ENCODE peak calls at places on chromosomes 13 and 19, in four cellular contexts. One of them, this sample, is unnamed.

GRCh38 chr13:108315273-108315672 is 45.8 kb downstream of the TNFSF13B start:
- DNase-seq in KBM-7: no peak
- DNase-seq in activated T-helper 2 cell treated with anti-CD3 and anti-CD28 coated beads, Interferon-gamma antibody, Interleukin-2, Interleukin-4, amounts not matched to agents 10 μg/mL and 5 μg/mL and 100 μg/mL, durations not matched to agents 14 hours and 24 hours and 36 hours: no peak
- DNase-seq in hepatic stellate cell: no peak
- DNase-seq in this sample: no peak

GRCh38 chr19:42421591-42422031 is 5.6 kb downstream of the LIPE start:
- DNase-seq in activated T-helper 2 cell treated with anti-CD3 and anti-CD28 coated beads, Interferon-gamma antibody, Interleukin-2, Interleukin-4, amounts not matched to agents 10 μg/mL and 5 μg/mL and 100 μg/mL, durations not matched to agents 14 hours and 24 hours and 36 hours: no peak
- DNase-seq in hepatic stellate cell: no peak
- DNase-seq in KBM-7: no peak
- DNase-seq in this sample: no peak

GRCh38 chr19:16373989-16374388 is 49.4 kb downstream of the KLF2 start:
- DNase-seq in KBM-7: no peak
- DNase-seq in hepatic stellate cell: no peak
- DNase-seq in activated T-helper 2 cell treated with anti-CD3 and anti-CD28 coated beads, Interferon-gamma antibody, Interleukin-2, Interleukin-4, amounts not matched to agents 10 μg/mL and 5 μg/mL and 100 μg/mL, durations not matched to agents 14 hours and 24 hours and 36 hours: no peak
- DNase-seq in this sample: no peak

GRCh38 chr19:17333611-17334413 is 843 bp downstream of the ANO8 start:
- DNase-seq in hepatic stellate cell: peak
- DNase-seq in KBM-7: peak
- DNase-seq in activated T-helper 2 cell treated with anti-CD3 and anti-CD28 coated beads, Interferon-gamma antibody, Interleukin-2, Interleukin-4, amounts not matched to agents 10 μg/mL and 5 μg/mL and 100 μg/mL, durations not matched to agents 14 hours and 24 hours and 36 hours: peak
- DNase-seq in this sample: peak

GRCh38 chr13:76879211-76879875 is 6.9 kb downstream of the KCTD12 start:
- DNase-seq in activated T-helper 2 cell treated with anti-CD3 and anti-CD28 coated beads, Interferon-gamma antibody, Interleukin-2, Interleukin-4, amounts not matched to agents 10 μg/mL and 5 μg/mL and 100 μg/mL, durations not matched to agents 14 hours and 24 hours and 36 hours: peak
- DNase-seq in KBM-7: peak
- DNase-seq in hepatic stellate cell: peak
- DNase-seq in this sample: peak

GRCh38 chr19:9070066-9070465 is 16.8 kb upstream of the OR1M1 start:
- DNase-seq in activated T-helper 2 cell treated with anti-CD3 and anti-CD28 coated beads, Interferon-gamma antibody, Interleukin-2, Interleukin-4, amounts not matched to agents 10 μg/mL and 5 μg/mL and 100 μg/mL, durations not matched to agents 14 hours and 24 hours and 36 hours: no peak
- DNase-seq in KBM-7: no peak
- DNase-seq in hepatic stellate cell: no peak
- DNase-seq in this sample: no peak

GRCh38 chr13:21674271-21675009 is 3.6 kb downstream of the FGF9 start:
- DNase-seq in hepatic stellate cell: no peak
- DNase-seq in activated T-helper 2 cell treated with anti-CD3 and anti-CD28 coated beads, Interferon-gamma antibody, Interleukin-2, Interleukin-4, amounts not matched to agents 10 μg/mL and 5 μg/mL and 100 μg/mL, durations not matched to agents 14 hours and 24 hours and 36 hours: no peak
- DNase-seq in KBM-7: peak
- DNase-seq in this sample: no peak

GRCh38 chr19:1154731-1155351 is 19.2 kb downstream of the SBNO2 start:
- DNase-seq in KBM-7: peak
- DNase-seq in hepatic stellate cell: peak
- DNase-seq in activated T-helper 2 cell treated with anti-CD3 and anti-CD28 coated beads, Interferon-gamma antibody, Interleukin-2, Interleukin-4, amounts not matched to agents 10 μg/mL and 5 μg/mL and 100 μg/mL, durations not matched to agents 14 hours and 24 hours and 36 hours: no peak
- DNase-seq in this sample: no peak

GRCh38 chr13:21703846-21704245 is 33.0 kb downstream of the FGF9 start:
- DNase-seq in KBM-7: no peak
- DNase-seq in hepatic stellate cell: no peak
- DNase-seq in activated T-helper 2 cell treated with anti-CD3 and anti-CD28 coated beads, Interferon-gamma antibody, Interleukin-2, Interleukin-4, amounts not matched to agents 10 μg/mL and 5 μg/mL and 100 μg/mL, durations not matched to agents 14 hours and 24 hours and 36 hours: no peak
- DNase-seq in this sample: no peak

GRCh38 chr19:19402656-19403372 is 2.7 kb upstream of the GATAD2A start:
- DNase-seq in activated T-helper 2 cell treated with anti-CD3 and anti-CD28 coated beads, Interferon-gamma antibody, Interleukin-2, Interleukin-4, amounts not matched to agents 10 μg/mL and 5 μg/mL and 100 μg/mL, durations not matched to agents 14 hours and 24 hours and 36 hours: no peak
- DNase-seq in KBM-7: no peak
- DNase-seq in hepatic stellate cell: no peak
- DNase-seq in this sample: no peak

GRCh38 chr19:11195169-11195568 is 2.2 kb downstream of the KANK2 start:
- DNase-seq in hepatic stellate cell: peak
- DNase-seq in activated T-helper 2 cell treated with anti-CD3 and anti-CD28 coated beads, Interferon-gamma antibody, Interleukin-2, Interleukin-4, amounts not matched to agents 10 μg/mL and 5 μg/mL and 100 μg/mL, durations not matched to agents 14 hours and 24 hours and 36 hours: no peak
- DNase-seq in KBM-7: no peak
- DNase-seq in this sample: no peak

GRCh38 chr19:14337510-14337909 is 43.7 kb upstream of the ADGRE5 start:
- DNase-seq in activated T-helper 2 cell treated with anti-CD3 and anti-CD28 coated beads, Interferon-gamma antibody, Interleukin-2, Interleukin-4, amounts not matched to agents 10 μg/mL and 5 μg/mL and 100 μg/mL, durations not matched to agents 14 hours and 24 hours and 36 hours: peak
- DNase-seq in hepatic stellate cell: no peak
- DNase-seq in KBM-7: peak
- DNase-seq in this sample: no peak

GRCh38 chr19:13027557-13027956 is 32.3 kb downstream of the NFIX start:
- DNase-seq in hepatic stellate cell: no peak
- DNase-seq in KBM-7: no peak
- DNase-seq in activated T-helper 2 cell treated with anti-CD3 and anti-CD28 coated beads, Interferon-gamma antibody, Interleukin-2, Interleukin-4, amounts not matched to agents 10 μg/mL and 5 μg/mL and 100 μg/mL, durations not matched to agents 14 hours and 24 hours and 36 hours: no peak
- DNase-seq in this sample: no peak

GRCh38 chr13:39970177-39970846 is 314.9 kb downstream of the COG6 start:
- DNase-seq in activated T-helper 2 cell treated with anti-CD3 and anti-CD28 coated beads, Interferon-gamma antibody, Interleukin-2, Interleukin-4, amounts not matched to agents 10 μg/mL and 5 μg/mL and 100 μg/mL, durations not matched to agents 14 hours and 24 hours and 36 hours: no peak
- DNase-seq in KBM-7: no peak
- DNase-seq in hepatic stellate cell: no peak
- DNase-seq in this sample: no peak

GRCh38 chr13:48236528-48237353 is 3.7 kb downstream of the ITM2B start:
- DNase-seq in KBM-7: no peak
- DNase-seq in activated T-helper 2 cell treated with anti-CD3 and anti-CD28 coated beads, Interferon-gamma antibody, Interleukin-2, Interleukin-4, amounts not matched to agents 10 μg/mL and 5 μg/mL and 100 μg/mL, durations not matched to agents 14 hours and 24 hours and 36 hours: no peak
- DNase-seq in hepatic stellate cell: no peak
- DNase-seq in this sample: no peak

GRCh38 chr19:30402790-30403189 is 30.6 kb downstream of the ZNF536 start:
- DNase-seq in hepatic stellate cell: no peak
- DNase-seq in activated T-helper 2 cell treated with anti-CD3 and anti-CD28 coated beads, Interferon-gamma antibody, Interleukin-2, Interleukin-4, amounts not matched to agents 10 μg/mL and 5 μg/mL and 100 μg/mL, durations not matched to agents 14 hours and 24 hours and 36 hours: no peak
- DNase-seq in KBM-7: no peak
- DNase-seq in this sample: no peak

GRCh38 chr19:5352229-5352763 is 11.7 kb upstream of the PTPRS start:
- DNase-seq in KBM-7: no peak
- DNase-seq in activated T-helper 2 cell treated with anti-CD3 and anti-CD28 coated beads, Interferon-gamma antibody, Interleukin-2, Interleukin-4, amounts not matched to agents 10 μg/mL and 5 μg/mL and 100 μg/mL, durations not matched to agents 14 hours and 24 hours and 36 hours: no peak
- DNase-seq in hepatic stellate cell: no peak
- DNase-seq in this sample: no peak

GRCh38 chr19:57887195-57887941 is 1.5 kb downstream of the ZNF814 start:
- DNase-seq in activated T-helper 2 cell treated with anti-CD3 and anti-CD28 coated beads, Interferon-gamma antibody, Interleukin-2, Interleukin-4, amounts not matched to agents 10 μg/mL and 5 μg/mL and 100 μg/mL, durations not matched to agents 14 hours and 24 hours and 36 hours: no peak
- DNase-seq in KBM-7: no peak
- DNase-seq in hepatic stellate cell: no peak
- DNase-seq in this sample: no peak

GRCh38 chr13:110705826-110706569 is at the start of gene CARS2:
- DNase-seq in hepatic stellate cell: peak
- DNase-seq in activated T-helper 2 cell treated with anti-CD3 and anti-CD28 coated beads, Interferon-gamma antibody, Interleukin-2, Interleukin-4, amounts not matched to agents 10 μg/mL and 5 μg/mL and 100 μg/mL, durations not matched to agents 14 hours and 24 hours and 36 hours: peak
- DNase-seq in KBM-7: peak
- DNase-seq in this sample: peak

GRCh38 chr13:42478531-42479156 is 95.3 kb upstream of the TNFSF11 start:
- DNase-seq in activated T-helper 2 cell treated with anti-CD3 and anti-CD28 coated beads, Interferon-gamma antibody, Interleukin-2, Interleukin-4, amounts not matched to agents 10 μg/mL and 5 μg/mL and 100 μg/mL, durations not matched to agents 14 hours and 24 hours and 36 hours: no peak
- DNase-seq in KBM-7: peak
- DNase-seq in hepatic stellate cell: peak
- DNase-seq in this sample: no peak

GRCh38 chr13:25468330-25469178 is 96.8 kb downstream of the ATP8A2 start:
- DNase-seq in KBM-7: no peak
- DNase-seq in activated T-helper 2 cell treated with anti-CD3 and anti-CD28 coated beads, Interferon-gamma antibody, Interleukin-2, Interleukin-4, amounts not matched to agents 10 μg/mL and 5 μg/mL and 100 μg/mL, durations not matched to agents 14 hours and 24 hours and 36 hours: no peak
- DNase-seq in hepatic stellate cell: no peak
- DNase-seq in this sample: peak

GRCh38 chr13:78147905-78148304 is 229.3 kb upstream of the EDNRB start:
- DNase-seq in hepatic stellate cell: peak
- DNase-seq in activated T-helper 2 cell treated with anti-CD3 and anti-CD28 coated beads, Interferon-gamma antibody, Interleukin-2, Interleukin-4, amounts not matched to agents 10 μg/mL and 5 μg/mL and 100 μg/mL, durations not matched to agents 14 hours and 24 hours and 36 hours: no peak
- DNase-seq in KBM-7: no peak
- DNase-seq in this sample: no peak

GRCh38 chr19:31114585-31114984 is 234.7 kb downstream of the TSHZ3 start:
- DNase-seq in KBM-7: no peak
- DNase-seq in activated T-helper 2 cell treated with anti-CD3 and anti-CD28 coated beads, Interferon-gamma antibody, Interleukin-2, Interleukin-4, amounts not matched to agents 10 μg/mL and 5 μg/mL and 100 μg/mL, durations not matched to agents 14 hours and 24 hours and 36 hours: no peak
- DNase-seq in hepatic stellate cell: no peak
- DNase-seq in this sample: no peak

GRCh38 chr19:50906217-50906616 is 5.0 kb downstream of the KLK4 start:
- DNase-seq in KBM-7: peak
- DNase-seq in activated T-helper 2 cell treated with anti-CD3 and anti-CD28 coated beads, Interferon-gamma antibody, Interleukin-2, Interleukin-4, amounts not matched to agents 10 μg/mL and 5 μg/mL and 100 μg/mL, durations not matched to agents 14 hours and 24 hours and 36 hours: peak
- DNase-seq in hepatic stellate cell: no peak
- DNase-seq in this sample: no peak